ENCODE peak calls at places on chromosome 19, in five cellular contexts. G is brain microvascular endothelial cell, X is heart right ventricle, P is fibroblast of mammary gland, E is uterus. W is an unnamed sample.

GRCh38 chr19:19372656-19373416 is 32.6 kb upstream of the GATAD2A start:
- DNase-seq in E (no peak), X (peak), G (peak), P (peak), W (no peak)

GRCh38 chr19:31344403-31344802 is 4.8 kb downstream of the TSHZ3 start:
- DNase-seq in P (no peak), X (no peak), G (no peak), E (no peak), W (no peak)

GRCh38 chr19:2077833-2078619 is 18.1 kb downstream of the MOB3A start:
- DNase-seq in X (no peak), P (no peak), G (no peak), E (no peak), W (no peak)

GRCh38 chr19:38543807-38544568 is 73.8 kb downstream of the MAP4K1 start:
- DNase-seq in P (peak), G (peak), E (peak), X (peak), W (peak)

GRCh38 chr19:51158474-51159129 is 16.5 kb downstream of the SIGLEC7 start:
- DNase-seq in P (peak), E (no peak), G (peak), X (no peak), W (no peak)

GRCh38 chr19:31270897-31271568 is 78.2 kb downstream of the TSHZ3 start:
- DNase-seq in P (peak), G (peak), E (peak), X (no peak), W (peak)

GRCh38 chr19:49142866-49143335 is 12.3 kb downstream of the HRC start:
- DNase-seq in E (peak), P (peak), G (peak), X (peak), W (peak)

GRCh38 chr19:44648536-44649370 is 5.0 kb downstream of the PVR start:
- DNase-seq in G (peak), P (peak), E (no peak), X (peak), W (no peak)

GRCh38 chr19:21197589-21198295 is 55.9 kb downstream of the ZNF431 start:
- DNase-seq in P (no peak), X (no peak), G (no peak), E (no peak), W (no peak)

GRCh38 chr19:21202865-21203494 is 61.1 kb downstream of the ZNF431 start:
- DNase-seq in P (peak), G (no peak), X (peak), E (no peak), W (no peak)
- TF ChIP-seq CTCF in P (peak), G (peak), X (peak), E (peak), W (peak)

DNA sequence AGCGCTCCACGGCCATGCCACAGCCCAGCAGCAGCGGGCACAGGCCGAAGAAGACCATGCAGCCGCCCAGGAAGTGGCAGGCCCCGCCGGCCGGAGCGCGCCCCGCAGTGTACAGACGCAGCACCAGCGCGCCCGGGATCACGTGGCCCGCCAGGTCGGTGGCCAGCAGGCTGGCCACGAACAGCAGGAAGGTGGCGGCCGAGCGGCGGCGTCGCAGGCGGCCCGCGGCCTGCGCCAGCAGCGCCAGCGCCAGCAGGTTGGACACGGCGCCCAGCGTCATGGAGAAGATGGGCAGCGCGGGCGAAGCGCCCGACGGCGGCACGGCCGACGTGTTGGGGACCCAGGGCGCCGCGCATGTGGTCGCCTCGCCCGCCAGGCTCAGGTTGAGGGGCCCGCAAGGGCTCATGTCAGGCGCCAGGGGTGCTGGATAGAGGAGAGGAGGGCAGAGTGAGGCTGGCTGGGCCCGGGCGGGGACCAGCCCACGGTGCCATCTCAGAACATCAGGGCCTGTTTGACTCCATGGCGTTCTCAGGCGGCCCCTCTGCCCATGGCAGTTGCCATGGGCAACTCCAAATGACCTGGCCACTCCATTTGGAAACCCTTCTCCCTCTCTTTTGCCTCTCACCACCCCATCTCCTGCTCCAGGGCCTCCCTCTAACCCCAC is 1.1 kb downstream of the PTGER1 start:
- DNase-seq in X (no peak), E (no peak), G (no peak), P (no peak), W (no peak)
- H3K4me3 ChIP-seq in X (peak), E (no peak), G (no peak), P (no peak), W (no peak)

DNA sequence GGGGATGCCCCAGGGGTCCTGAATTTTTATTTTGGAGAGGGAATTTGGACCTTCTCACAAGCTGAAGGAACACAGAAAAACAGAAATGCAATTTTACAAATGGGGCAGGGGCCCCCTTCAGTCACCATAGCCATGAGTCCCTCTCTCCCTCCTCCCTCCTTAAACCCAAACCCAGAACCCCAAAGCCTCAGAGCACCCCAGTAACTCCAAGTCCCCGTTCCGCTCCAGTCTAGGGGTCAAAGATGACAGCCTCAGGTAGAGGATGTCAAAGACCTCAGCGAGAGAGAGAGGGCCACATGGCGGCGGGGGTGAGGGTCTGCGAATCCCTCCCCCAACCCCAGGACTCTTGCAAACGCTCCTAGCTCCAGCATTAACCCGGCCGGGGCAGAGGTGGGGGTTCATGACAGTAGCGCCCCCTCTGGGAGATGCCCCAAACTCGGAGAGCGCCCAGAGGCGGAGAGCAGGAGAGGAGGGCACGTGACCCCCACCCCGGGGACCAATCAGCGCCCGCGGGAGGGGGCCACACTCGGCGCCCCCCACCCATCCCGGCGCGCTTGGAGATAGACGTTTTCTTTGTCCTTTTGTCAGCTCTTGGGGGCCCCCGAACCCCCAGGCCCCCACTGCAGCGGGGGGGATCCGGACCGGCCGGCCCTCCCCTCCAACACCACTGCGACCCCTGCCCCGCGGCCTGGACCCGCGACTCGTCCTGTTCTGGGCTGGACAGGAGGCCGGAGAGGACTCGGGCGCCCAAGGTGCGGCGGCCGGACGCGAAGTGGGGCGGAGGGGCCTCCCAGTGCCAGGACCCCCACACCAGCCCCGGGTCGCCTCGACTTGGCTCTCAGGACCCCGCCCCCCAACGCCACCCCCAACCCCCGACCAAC is 20.8 kb upstream of the SEMA6B start:
- DNase-seq in G (no peak), X (no peak), E (no peak), P (no peak), W (no peak)
- TF ChIP-seq CTCF in G (peak), X (no peak), E (no peak), P (no peak), W (peak)

DNA sequence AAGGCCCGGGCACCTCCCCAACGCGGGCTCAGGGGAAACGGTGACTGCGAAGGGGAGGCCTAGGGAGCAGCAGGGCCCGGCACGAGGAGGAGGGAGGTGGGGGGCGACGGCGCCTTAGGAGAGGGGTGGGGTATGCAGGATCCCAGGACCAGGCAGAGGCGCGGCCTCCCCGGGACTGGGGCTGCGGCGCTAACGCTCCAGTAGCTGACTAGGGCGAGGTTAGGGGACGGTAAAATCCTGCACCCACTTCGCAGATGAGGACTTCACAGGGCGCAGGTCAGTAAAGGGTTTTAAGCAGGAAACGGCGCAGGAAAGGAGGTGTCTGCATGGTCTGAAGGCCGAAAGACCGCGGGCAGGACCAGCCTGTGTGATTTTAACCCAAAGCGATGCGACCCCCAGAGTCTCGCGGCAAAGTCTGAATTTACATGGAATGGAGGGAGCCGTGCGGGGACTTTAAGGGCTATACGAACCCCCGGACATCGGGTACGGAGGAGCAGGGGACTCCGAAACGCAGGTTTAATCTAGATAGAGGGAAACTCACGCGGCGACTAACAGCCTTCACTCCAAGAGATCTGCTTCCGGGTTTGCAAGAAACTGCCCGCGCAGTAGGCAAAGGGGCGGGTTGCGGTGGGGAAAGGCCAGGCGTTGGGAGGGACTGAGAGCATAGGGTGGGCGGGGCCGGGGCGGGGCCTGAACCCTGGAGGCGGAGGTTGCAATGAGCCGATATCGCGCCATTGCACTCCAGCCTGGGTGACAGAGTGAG is at the start of gene ZNF665:
- DNase-seq in P (peak), G (peak), X (peak), E (peak), W (peak)
- H3K4me3 ChIP-seq in P (peak), G (peak), X (peak), E (peak), W (peak)

GRCh38 chr19:40234429-40235237 is 8.1 kb upstream of the CCNP start:
- DNase-seq in X (no peak), E (no peak), P (no peak), G (no peak), W (no peak)

GRCh38 chr19:40236026-40236355 is 9.5 kb upstream of the CCNP start:
- DNase-seq in G (no peak), X (no peak), E (no peak), P (no peak), W (no peak)

GRCh38 chr19:40233811-40234389 is 7.4 kb upstream of the CCNP start:
- DNase-seq in P (no peak), E (no peak), G (no peak), X (no peak), W (no peak)

GRCh38 chr19:40236366-40236765 is 9.9 kb upstream of the CCNP start:
- DNase-seq in E (no peak), X (no peak), P (no peak), G (no peak), W (no peak)

DNA sequence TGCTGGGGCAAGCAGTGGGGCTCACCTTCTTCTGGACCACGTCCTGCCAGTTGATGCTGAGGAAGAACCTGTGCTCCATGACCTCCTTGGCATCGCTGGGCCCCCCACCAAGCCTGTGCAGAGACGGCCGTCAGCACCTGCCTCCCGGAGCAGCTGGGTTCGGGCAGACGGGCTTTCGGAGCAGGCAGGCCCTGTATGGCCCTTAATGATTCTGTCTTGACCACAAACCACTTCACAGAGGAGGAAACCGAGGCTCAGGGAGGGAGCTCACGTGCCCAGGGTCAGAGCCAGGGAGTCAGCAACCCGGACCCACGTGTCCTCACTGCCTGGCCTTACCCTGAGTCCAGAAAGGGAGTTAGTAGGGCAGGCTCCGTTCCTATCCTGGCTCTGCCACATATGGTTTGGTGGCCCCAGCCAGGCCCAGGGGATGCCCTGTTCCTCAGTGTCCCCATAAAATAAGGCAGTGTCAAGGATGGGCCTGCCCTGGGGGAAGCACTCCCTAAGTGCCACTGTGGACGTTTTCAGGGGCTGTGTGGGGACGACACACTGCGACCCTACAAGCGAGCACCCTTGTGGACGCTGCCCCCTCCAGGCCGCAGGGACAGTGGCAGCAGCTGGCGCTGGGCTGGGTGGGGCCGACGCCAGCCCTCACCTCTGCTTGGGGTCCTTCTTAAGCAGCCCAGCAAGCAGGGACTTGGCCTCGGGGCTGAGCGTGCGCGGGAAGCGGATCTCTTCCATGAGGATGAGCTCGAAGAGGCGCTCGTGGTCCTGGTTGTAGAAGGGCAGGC is 8.9 kb upstream of the CCNP start:
- DNase-seq in X (no peak), G (no peak), P (no peak), E (no peak), W (no peak)
- TF ChIP-seq CTCF in X (no peak), G (peak), P (no peak), E (no peak), W (peak)

DNA sequence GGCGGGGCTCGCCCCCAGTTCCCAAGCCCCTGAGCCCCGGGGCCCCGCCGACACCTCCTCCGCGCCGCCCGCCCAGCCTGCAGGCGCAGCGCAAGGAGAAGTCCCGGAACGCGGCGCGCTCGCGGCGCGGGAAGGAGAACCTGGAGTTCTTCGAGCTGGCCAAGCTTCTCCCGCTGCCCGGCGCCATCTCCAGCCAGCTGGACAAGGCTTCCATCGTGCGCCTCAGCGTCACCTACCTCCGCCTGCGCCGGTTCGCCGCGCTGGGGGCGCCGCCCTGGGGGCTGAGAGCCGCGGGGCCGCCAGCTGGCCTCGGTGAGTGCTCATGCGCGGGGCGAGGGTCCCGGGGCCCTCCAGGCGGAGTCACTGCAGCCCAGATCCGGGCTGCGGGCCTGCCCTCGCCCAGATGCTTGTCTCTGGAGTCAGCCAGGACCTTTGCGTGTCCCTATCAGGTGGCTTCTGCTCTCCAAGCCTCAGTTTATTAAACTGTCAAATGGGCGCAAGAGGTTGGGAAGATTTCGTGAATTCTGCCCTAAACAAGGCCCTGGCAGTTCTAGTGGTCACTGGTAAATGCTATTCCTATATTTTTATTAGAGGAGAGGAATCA is 2.0 kb downstream of the NPAS1 start:
- DNase-seq in E (no peak), P (no peak), G (no peak), X (no peak), W (no peak)
- H3K4me3 ChIP-seq in E (no peak), P (no peak), G (no peak), X (peak), W (no peak)

GRCh38 chr19:43432866-43433673 is 18.4 kb downstream of the TEX101 start:
- DNase-seq in P (peak), X (peak), G (peak), E (peak), W (no peak)

GRCh38 chr19:43429395-43429794 is 14.7 kb downstream of the TEX101 start:
- DNase-seq in E (no peak), X (no peak), G (no peak), P (no peak), W (no peak)

GRCh38 chr19:43430976-43431375 is 16.3 kb downstream of the TEX101 start:
- DNase-seq in G (no peak), P (no peak), E (no peak), X (no peak), W (no peak)

GRCh38 chr19:43433689-43434088 is 19.0 kb downstream of the TEX101 start:
- DNase-seq in G (no peak), E (no peak), X (no peak), P (no peak), W (no peak)

DNA sequence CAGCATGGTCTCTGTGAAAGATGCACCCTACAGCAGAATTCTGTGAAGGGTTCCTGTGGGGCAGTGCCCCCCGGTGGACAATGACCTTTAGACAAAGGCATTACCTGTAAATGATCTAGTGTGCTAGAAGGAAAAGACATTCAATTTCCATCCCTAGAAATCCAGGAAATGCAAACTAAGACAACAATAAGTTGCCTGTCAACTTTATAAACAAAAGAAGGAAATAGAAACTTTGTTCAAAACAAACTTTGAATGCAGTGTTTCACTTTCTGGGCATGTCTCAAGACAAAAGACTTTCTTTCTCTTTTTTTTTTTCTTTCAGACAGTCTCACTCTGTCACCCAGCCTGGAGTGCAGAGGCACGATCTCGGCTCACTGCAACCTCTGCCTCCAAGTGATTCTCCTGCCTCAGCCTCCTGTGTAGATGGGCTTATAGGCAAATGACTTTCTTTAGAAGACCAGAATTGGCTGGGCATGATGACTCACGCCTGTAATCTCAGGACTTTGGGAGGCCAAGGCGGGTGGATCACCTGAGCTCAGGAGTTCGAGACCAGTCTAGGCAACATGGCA is 15.5 kb downstream of the TEX101 start:
- DNase-seq in G (no peak), E (no peak), X (no peak), P (no peak), W (no peak)
- TF ChIP-seq CTCF in G (peak), E (no peak), X (no peak), P (no peak), W (peak)

GRCh38 chr19:42422576-42423461 is 4.4 kb downstream of the LIPE start:
- DNase-seq in X (peak), P (no peak), G (no peak), E (no peak), W (no peak)

GRCh38 chr19:42421591-42422031 is 5.6 kb downstream of the LIPE start:
- DNase-seq in E (no peak), X (peak), G (no peak), P (no peak), W (peak)

GRCh38 chr19:42421101-42421500 is 6.1 kb downstream of the LIPE start:
- DNase-seq in G (no peak), P (no peak), X (no peak), E (no peak), W (no peak)

GRCh38 chr19:42423462-42424344 is 3.5 kb downstream of the LIPE start:
- DNase-seq in X (peak), E (peak), G (peak), P (peak), W (peak)

DNA sequence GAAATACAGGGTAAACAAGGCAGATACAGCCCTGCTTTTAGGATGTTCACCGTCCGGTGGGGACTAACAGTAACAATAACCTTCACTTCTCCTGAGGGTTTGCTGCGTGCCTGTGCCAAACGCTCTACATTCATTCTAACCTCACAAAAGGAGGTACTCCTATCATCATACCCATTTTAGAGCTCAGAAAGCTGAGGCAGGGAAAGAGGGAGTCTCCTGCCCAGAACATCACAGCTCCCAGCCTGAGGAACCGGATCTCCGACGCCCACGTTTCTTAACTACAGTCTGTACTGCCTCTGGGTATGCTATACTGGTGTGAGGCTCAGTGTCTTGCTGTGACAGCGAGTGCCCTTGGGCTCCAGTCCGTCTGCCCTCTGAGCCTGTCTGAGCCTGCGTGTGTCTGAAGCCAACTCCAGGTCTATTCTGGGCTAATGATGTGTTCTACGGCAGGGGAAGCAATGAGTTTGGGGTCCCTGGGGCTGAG is 5.1 kb downstream of the LIPE start:
- DNase-seq in E (no peak), P (no peak), X (peak), G (no peak), W (no peak)
- H3K4me3 ChIP-seq in E (no peak), P (no peak), X (peak), G (no peak), W (peak)

W was measured in retinal pigment epithelial cell.